ENCODE peak calls at places on chromosomes 16 and 17, in seven cellular contexts. N is stomach, X is aorta, K is OCI-LY7, P is MM.1S, O is iPS DF 6.9, F is thoracic aorta. H is an unnamed sample. For H3K36me3, the result is how much of the 10 kb centered on the place peaks cover.

GRCh38 chr16:50261160-50261706 is 5.1 kb upstream of the ADCY7 start:
- DNase-seq in K (no peak), F (no peak), P (no peak), X (peak), O (no peak), N (no peak), H (no peak)

GRCh38 chr16:31371619-31372484 is 16.9 kb downstream of the ITGAX start:
- DNase-seq in O (no peak), P (no peak), X (peak), F (no peak), N (no peak), K (no peak), H (no peak)

GRCh38 chr16:82329504-82330192 is 159.6 kb upstream of the MPHOSPH6 start:
- DNase-seq in P (no peak), K (no peak), N (peak), X (no peak), F (no peak), O (no peak), H (no peak)

GRCh38 chr17:69058165-69058564 is 2.6 kb downstream of the ABCA9 start:
- DNase-seq in X (no peak), P (no peak), F (no peak), O (peak), K (no peak), N (no peak), H (no peak)

GRCh38 chr16:11128211-11129123 is 127.5 kb downstream of the SOCS1 start:
- DNase-seq in K (no peak), N (peak), F (no peak), O (no peak), X (no peak), P (no peak), H (no peak)

GRCh38 chr17:59761385-59762021 is 54.0 kb downstream of the VMP1 start:
- DNase-seq in O (no peak), P (no peak), X (no peak), K (no peak), F (no peak), N (no peak), H (no peak)

GRCh38 chr17:12040478-12040877 is 19.8 kb downstream of the MAP2K4 start:
- DNase-seq in N (no peak), P (no peak), K (no peak), X (no peak), F (no peak), O (no peak), H (no peak)

GRCh38 chr16:85781685-85782370 is 17.5 kb downstream of the EMC8 start:
- DNase-seq in K (no peak), P (no peak), N (peak), O (no peak), F (no peak), X (peak), H (no peak)

GRCh38 chr16:3542153-3542550 is 35.1 kb downstream of the NLRC3 start:
- DNase-seq in N (no peak), K (no peak), X (no peak), O (no peak), F (no peak), P (no peak), H (no peak)

GRCh38 chr17:57970706-57971105 is 15.5 kb upstream of the CUEDC1 start:
- DNase-seq in N (no peak), F (no peak), P (no peak), X (no peak), K (no peak), O (no peak), H (no peak)

GRCh38 chr16:68834550-68834949 is 8.8 kb upstream of the TANGO6 start:
- DNase-seq in X (no peak), P (no peak), F (no peak), K (no peak), N (no peak), O (no peak), H (no peak)

GRCh38 chr16:64317601-64318000 is 804.3 kb downstream of the CDH11 start:
- DNase-seq in N (no peak), K (no peak), X (no peak), P (no peak), O (no peak), F (no peak), H (no peak)

GRCh38 chr16:63922563-63922962 is 1199.3 kb downstream of the CDH11 start:
- DNase-seq in K (no peak), P (no peak), F (no peak), O (no peak), N (no peak), X (no peak), H (no peak)

GRCh38 chr16:14487579-14487978 is 142.5 kb downstream of the PARN start:
- DNase-seq in P (no peak), N (no peak), X (no peak), O (no peak), K (peak), F (no peak), H (no peak)

GRCh38 chr17:51060396-51060795 is 60.3 kb downstream of the SPAG9 start:
- DNase-seq in O (no peak), X (no peak), K (no peak), F (no peak), N (no peak), P (no peak), H (no peak)

GRCh38 chr16:72240949-72241348 is 69.0 kb upstream of the PMFBP1 start:
- DNase-seq in F (no peak), K (no peak), N (no peak), X (no peak), P (no peak), O (no peak), H (no peak)

GRCh38 chr16:69435977-69436729 is 11.7 kb downstream of the CYB5B start:
- DNase-seq in X (no peak), P (no peak), N (peak), O (no peak), K (peak), F (no peak), H (no peak)

GRCh38 chr17:43634681-43635125 is 27.0 kb downstream of the MEOX1 start:
- DNase-seq in F (no peak), N (no peak), O (no peak), X (no peak), K (no peak), P (no peak), H (no peak)

GRCh38 chr17:31078290-31078689 is 16.5 kb upstream of the NF1 start:
- DNase-seq in X (no peak), O (no peak), P (no peak), N (no peak), K (no peak), F (no peak), H (no peak)

GRCh38 chr16:66689282-66689681 is 7.3 kb downstream of the CMTM4 start:
- DNase-seq in F (no peak), K (no peak), N (no peak), O (no peak), P (no peak), X (no peak), H (no peak)

GRCh38 chr16:31471875-31472558 is at the start of gene TGFB1I1:
- DNase-seq in N (no peak), K (no peak), F (no peak), P (no peak), O (no peak), X (peak), H (no peak)

GRCh38 chr17:4080686-4081085 is 62.1 kb downstream of the ZZEF1 start:
- DNase-seq in O (no peak), K (no peak), X (no peak), P (no peak), N (no peak), F (no peak), H (no peak)
- H3K36me3 ChIP-seq in O (under half), K (half or more), X (under half), P (under half), N (half or more), F (half or more), H (under half)

GRCh38 chr17:80262291-80262690 is 1.6 kb downstream of the RNF213 start:
- DNase-seq in K (peak), P (no peak), F (no peak), O (no peak), N (no peak), X (no peak), H (no peak)
- H3K36me3 ChIP-seq in K (under half), P (under half), F (under half), O (under half), N (under half), X (under half), H (under half)

DNA sequence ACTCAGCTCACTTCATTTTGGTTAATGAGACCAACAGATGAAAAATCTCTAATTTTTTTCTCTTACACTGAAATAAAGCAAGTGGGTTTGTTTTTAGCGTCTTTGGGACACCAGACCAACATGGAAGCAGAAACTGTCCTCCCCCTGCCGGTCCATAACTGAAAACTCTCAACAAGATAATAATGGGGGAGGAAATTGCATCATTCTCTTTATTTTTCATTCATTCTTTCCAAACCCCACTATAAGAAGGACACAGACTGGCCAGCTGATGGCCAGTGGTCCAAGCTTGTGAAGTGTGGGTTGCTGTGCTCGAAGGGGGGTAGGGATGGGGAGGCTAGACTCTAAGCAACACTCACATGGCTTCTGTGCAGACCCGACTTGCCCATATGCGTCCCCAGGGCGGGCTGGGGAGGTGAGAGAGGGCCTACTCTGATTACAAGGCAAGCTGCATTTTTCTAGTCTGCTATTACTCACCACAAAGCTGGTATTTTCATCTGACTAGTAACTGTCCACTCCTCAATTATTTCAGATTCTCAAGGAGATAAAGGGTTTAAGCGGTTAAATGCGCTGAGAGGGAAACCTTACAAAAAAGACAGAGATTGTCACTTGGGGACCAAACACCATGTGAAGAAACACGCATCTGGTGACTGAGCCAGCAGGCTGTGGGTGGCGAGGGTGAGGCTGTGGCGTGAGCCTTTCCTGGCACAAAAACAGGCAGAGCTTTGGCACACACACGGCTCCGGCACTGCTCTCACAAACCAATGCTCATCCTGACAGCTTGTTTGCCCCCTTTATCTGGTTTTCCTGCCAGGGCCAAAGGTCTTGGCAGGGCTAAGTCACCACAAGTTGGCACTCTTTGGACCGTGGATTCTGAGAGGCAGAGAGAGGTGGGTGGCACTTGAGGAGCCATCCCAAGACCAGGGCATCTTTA is 38.2 kb downstream of the MARF1 start:
- DNase-seq in K (no peak), X (no peak), O (no peak), P (no peak), F (no peak), N (no peak), H (no peak)
- H3K36me3 ChIP-seq in K (half or more), X (under half), O (under half), P (under half), F (half or more), N (under half), H (under half)

GRCh38 chr17:773467-774319 is 8.4 kb downstream of the GLOD4 start:
- DNase-seq in N (no peak), F (no peak), P (no peak), O (no peak), X (peak), K (no peak), H (no peak)

GRCh38 chr17:778096-778495 is 4.0 kb downstream of the GLOD4 start:
- DNase-seq in K (no peak), X (no peak), O (no peak), N (no peak), P (no peak), F (no peak), H (no peak)

DNA sequence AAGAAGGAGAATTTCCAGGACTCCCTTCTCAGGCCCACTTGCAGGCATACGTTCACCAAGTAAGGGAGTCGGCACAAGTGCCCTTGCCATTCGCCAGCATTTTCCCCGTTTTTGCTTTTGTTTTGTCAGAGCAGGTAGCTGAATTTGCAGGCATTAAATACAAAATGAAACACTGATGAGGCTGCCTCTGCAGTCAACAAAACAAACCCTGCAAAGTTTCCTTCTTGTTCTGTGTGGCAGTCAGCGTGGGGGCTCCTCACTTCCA is 7.8 kb downstream of the GLOD4 start:
- DNase-seq in O (no peak), N (no peak), F (no peak), X (peak), K (no peak), P (no peak), H (no peak)
- H3K36me3 ChIP-seq in O (under half), N (half or more), F (half or more), X (under half), K (half or more), P (under half), H (under half)

DNA sequence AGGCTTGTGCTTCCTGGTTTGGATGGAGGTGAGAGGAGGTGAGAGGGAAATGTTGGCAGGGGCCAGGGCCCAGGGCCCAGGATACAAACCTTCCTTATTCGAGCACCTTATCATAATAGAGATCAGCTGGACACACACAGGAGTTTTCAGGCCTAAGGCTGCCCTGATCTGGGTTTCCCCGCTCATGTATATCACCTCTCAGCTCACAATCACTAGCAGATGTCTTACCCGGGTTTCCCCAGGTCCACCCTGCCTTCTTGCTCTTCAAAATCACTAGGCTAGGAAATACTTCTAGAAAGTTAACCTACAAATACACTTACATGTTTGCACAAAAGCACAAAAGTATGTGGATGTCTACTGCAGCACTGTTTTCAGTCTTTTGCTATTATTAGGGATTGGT is 4.2 kb downstream of the HSPB9 start:
- DNase-seq in P (no peak), K (no peak), F (no peak), O (no peak), X (no peak), N (peak), H (no peak)
- H3K36me3 ChIP-seq in P (under half), K (half or more), F (under half), O (under half), X (under half), N (under half), H (under half)

DNA sequence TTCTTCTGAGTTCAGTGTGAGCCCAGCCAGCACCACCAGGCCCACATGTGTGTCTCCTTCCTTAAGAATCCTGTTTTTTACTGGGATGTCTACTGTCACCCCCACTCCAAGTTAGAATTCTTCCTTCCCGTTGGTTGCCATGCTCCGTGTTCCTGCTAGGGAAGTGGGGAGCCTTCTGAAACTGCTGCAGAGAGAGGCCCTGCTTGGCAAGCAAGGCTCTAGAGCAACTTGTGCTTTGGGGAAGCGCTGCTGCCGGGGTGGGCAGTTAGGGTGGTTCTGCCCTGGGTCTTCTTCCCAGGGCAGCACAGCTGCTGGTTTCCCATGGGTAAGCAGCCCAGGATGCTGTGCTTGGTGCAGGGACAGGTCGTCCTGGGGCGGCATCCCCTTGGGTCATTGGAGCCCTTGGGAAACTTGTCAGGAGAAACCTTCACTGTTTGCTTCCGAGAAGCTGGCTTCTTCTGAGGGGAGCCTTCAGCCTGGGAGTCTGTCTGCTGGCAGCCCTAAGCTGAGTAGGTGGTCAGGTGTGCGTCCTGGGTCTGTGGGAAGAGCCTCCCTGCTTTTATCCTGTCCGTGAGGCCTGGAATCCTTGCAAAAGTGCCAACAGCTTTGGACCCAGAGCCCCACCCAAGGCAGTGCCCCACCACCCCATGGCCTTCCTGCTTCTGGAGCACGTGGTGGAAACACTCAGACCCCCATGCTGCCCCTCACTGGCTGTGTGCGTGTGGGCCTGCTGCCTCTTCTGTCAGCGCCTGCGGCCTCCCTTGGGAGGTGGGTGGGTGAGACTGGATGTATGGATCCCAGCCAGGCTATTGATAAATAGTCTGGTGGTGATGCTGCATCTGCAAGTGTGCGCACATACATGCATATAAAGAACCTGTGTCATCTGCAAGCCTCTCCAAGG is 71.8 kb downstream of the PLD6 start:
- DNase-seq in N (no peak), F (no peak), P (no peak), O (no peak), K (no peak), X (no peak), H (no peak)
- H3K36me3 ChIP-seq in N (half or more), F (half or more), P (under half), O (under half), K (under half), X (under half), H (under half)

GRCh38 chr17:38713456-38713855 is 8.4 kb downstream of the MLLT6 start:
- DNase-seq in N (no peak), X (no peak), K (no peak), O (no peak), P (no peak), F (no peak), H (no peak)

GRCh38 chr17:38717139-38717745 is 12.2 kb downstream of the MLLT6 start:
- DNase-seq in N (no peak), P (no peak), X (no peak), K (no peak), F (no peak), O (no peak), H (no peak)

GRCh38 chr17:38715216-38715943 is 10.3 kb downstream of the MLLT6 start:
- DNase-seq in X (no peak), O (no peak), F (no peak), P (no peak), K (no peak), N (no peak), H (no peak)

GRCh38 chr17:38719284-38719942 is 10.7 kb upstream of the CISD3 start:
- DNase-seq in K (no peak), N (no peak), P (no peak), O (no peak), X (no peak), F (no peak), H (no peak)

GRCh38 chr17:38716368-38717005 is 11.4 kb downstream of the MLLT6 start:
- DNase-seq in P (no peak), F (no peak), N (no peak), K (no peak), O (no peak), X (no peak), H (no peak)
- H3K36me3 ChIP-seq in P (under half), F (half or more), N (half or more), K (half or more), O (under half), X (under half), H (half or more)

GRCh38 chr17:19904924-19905323 is 37.2 kb upstream of the ULK2 start:
- DNase-seq in F (no peak), X (no peak), O (no peak), P (no peak), N (no peak), K (no peak), H (no peak)

GRCh38 chr17:19904412-19904811 is 36.7 kb upstream of the ULK2 start:
- DNase-seq in P (no peak), O (no peak), K (no peak), F (no peak), X (no peak), N (no peak), H (no peak)

GRCh38 chr17:19897901-19898300 is 30.2 kb upstream of the ULK2 start:
- DNase-seq in N (no peak), P (no peak), K (no peak), F (no peak), X (no peak), O (no peak), H (no peak)

GRCh38 chr17:19897108-19897854 is 29.5 kb upstream of the ULK2 start:
- DNase-seq in F (no peak), P (no peak), N (peak), K (no peak), X (no peak), O (no peak), H (no peak)

GRCh38 chr17:19900809-19901208 is 33.1 kb upstream of the ULK2 start:
- DNase-seq in N (no peak), F (no peak), O (no peak), X (no peak), K (no peak), P (no peak), H (no peak)
- H3K36me3 ChIP-seq in N (under half), F (under half), O (under half), X (under half), K (half or more), P (under half), H (under half)

DNA sequence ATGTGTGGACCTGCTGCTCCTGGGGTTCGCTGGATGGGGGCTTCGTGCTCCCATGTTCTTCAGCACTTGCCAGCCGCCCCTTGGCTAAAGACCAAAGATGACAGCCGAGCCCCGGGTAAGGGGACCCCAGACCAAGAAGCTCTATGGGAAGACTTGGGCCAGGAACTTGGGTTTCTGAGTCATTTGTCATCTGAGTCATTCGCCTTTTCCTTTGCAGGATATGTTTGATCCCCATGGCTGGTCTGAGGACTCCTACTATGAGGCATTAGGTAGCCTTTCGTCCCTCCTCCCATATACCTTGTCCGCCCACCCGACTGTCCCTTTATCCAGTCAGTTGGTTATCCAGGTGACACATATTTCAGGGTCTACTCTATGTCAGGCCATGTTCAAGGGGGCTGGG is 17.7 kb upstream of the ITGB4 start:
- DNase-seq in N (no peak), F (no peak), P (no peak), X (no peak), K (no peak), O (no peak), H (no peak)
- H3K36me3 ChIP-seq in N (half or more), F (half or more), P (under half), X (under half), K (half or more), O (half or more), H (half or more)